ENCODE peak calls at places on chromosomes 11 and 22, in nine cellular contexts. Q is neural crest cell; S is AG09319; H is effector memory CD8-positive, alpha-beta T cell; J is A549; W is H1; U is coronary artery; X is AG10803; I is heart left ventricle. Z is an unnamed sample.
A peak's percentile ranks its signal among the peaks of the same experiment; 100 is the strongest.

GRCh38 chr22:30423296-30423958 is 2.1 kb upstream of the MTFP1 start:
- DNase-seq in J (peak; percentile 76), U (no peak), X (no peak), W (no peak), I (no peak), S (no peak), Q (no peak), H (no peak), Z (no peak)

GRCh38 chr22:21634844-21635243 is 2.3 kb downstream of the CCDC116 start:
- DNase-seq in X (no peak), W (no peak), H (no peak), J (no peak), I (no peak), U (no peak), S (no peak), Q (no peak), Z (no peak)

GRCh38 chr11:44670814-44671213 is 55.9 kb upstream of the TSPAN18 start:
- DNase-seq in S (no peak), W (no peak), U (no peak), J (no peak), I (no peak), H (no peak), Q (no peak), X (no peak), Z (no peak)

GRCh38 chr11:71322192-71322735 is 69.9 kb upstream of the SHANK2 start:
- DNase-seq in X (no peak), J (no peak), Q (no peak), W (no peak), U (no peak), I (no peak), H (no peak), S (no peak), Z (no peak)

GRCh38 chr11:1293619-1294015 is 15.8 kb downstream of the TOLLIP start:
- DNase-seq in X (no peak), J (peak; percentile 53), H (no peak), S (no peak), W (no peak), Q (no peak), I (no peak), U (no peak), Z (peak; percentile 19)

GRCh38 chr11:112588252-112588668 is 327.6 kb upstream of the PLET1 start:
- DNase-seq in I (peak; percentile 64), J (peak; percentile 69), H (peak; percentile 10), X (peak; percentile 88), W (peak; percentile 19), U (no peak), Q (peak; percentile 55), S (peak; percentile 67), Z (peak; percentile 77)

GRCh38 chr11:69140635-69141034 is 15.1 kb upstream of the SMIM38 start:
- DNase-seq in H (no peak), J (no peak), X (no peak), S (no peak), I (no peak), U (no peak), Q (no peak), W (no peak), Z (no peak)

GRCh38 chr22:23780146-23780748 is 6.5 kb upstream of the SMARCB1 start:
- DNase-seq in Q (no peak), J (no peak), U (no peak), H (no peak), I (no peak), W (no peak), X (no peak), S (no peak), Z (no peak)

GRCh38 chr11:86108146-86108545 is 39.3 kb upstream of the PICALM start:
- DNase-seq in I (no peak), W (no peak), U (no peak), H (no peak), Q (no peak), J (no peak), X (no peak), S (no peak), Z (no peak)

GRCh38 chr22:38950527-38951111 is 6.8 kb upstream of the APOBEC3A start:
- DNase-seq in J (no peak), X (no peak), W (no peak), Q (no peak), S (no peak), H (no peak), I (no peak), U (no peak), Z (no peak)

GRCh38 chr22:44735518-44736428 is 16.6 kb upstream of the ARHGAP8 start:
- DNase-seq in U (no peak), I (peak; percentile 70), S (no peak), J (peak; percentile 56), X (peak; percentile 39), W (peak; percentile 49), Q (peak; percentile 96), H (peak; percentile 88), Z (peak; percentile 61)

GRCh38 chr11:72430743-72431570 is 3.4 kb downstream of the CLPB start:
- DNase-seq in X (peak; percentile 61), Q (peak; percentile 16), J (peak; percentile 64), U (no peak), W (no peak), S (no peak), H (no peak), I (peak; percentile 46), Z (peak; percentile 68)

GRCh38 chr11:47071871-47072270 is 104.8 kb downstream of the ARFGAP2 start:
- DNase-seq in W (no peak), Q (no peak), U (no peak), X (peak; percentile 5), J (peak; percentile 32), I (no peak), H (no peak), S (no peak), Z (no peak)

GRCh38 chr22:35411112-35411511 is 11.2 kb downstream of the MCM5 start:
- DNase-seq in X (no peak), J (no peak), U (no peak), W (no peak), H (no peak), S (no peak), I (no peak), Q (no peak), Z (no peak)

GRCh38 chr11:130527648-130528300 is 79.3 kb downstream of the ADAMTS15 start:
- DNase-seq in X (peak; percentile 32), Q (no peak), U (peak; percentile 74), H (no peak), S (no peak), I (peak; percentile 51), J (no peak), W (no peak), Z (peak; percentile 81)

Z was measured in EH.